ENCODE peak calls at places on chromosomes 16 and 17, in four cellular contexts. One of them, this sample, is unnamed.
A peak's percentile ranks its signal among the peaks of the same experiment; 100 is the strongest.

GRCh38 chr16:78566397-78567073 is 467.1 kb downstream of the WWOX start:
- DNase-seq in AG04450: no peak
- DNase-seq in AG10803: no peak
- DNase-seq in dorsolateral prefrontal cortex: no peak
- DNase-seq in this sample: no peak

GRCh38 chr16:81437860-81438259 is 6.7 kb upstream of the CMIP start:
- DNase-seq in AG04450: no peak
- DNase-seq in AG10803: no peak
- DNase-seq in dorsolateral prefrontal cortex: no peak
- DNase-seq in this sample: no peak

GRCh38 chr16:4862639-4863038 is 15.4 kb downstream of the UBN1 start:
- DNase-seq in AG04450: no peak
- DNase-seq in AG10803: no peak
- DNase-seq in dorsolateral prefrontal cortex: no peak
- DNase-seq in this sample: no peak

GRCh38 chr16:50671644-50672260 is 9.4 kb downstream of the SNX20 start:
- DNase-seq in AG04450: no peak
- DNase-seq in AG10803: no peak
- DNase-seq in dorsolateral prefrontal cortex: no peak
- DNase-seq in this sample: peak; percentile 14

GRCh38 chr17:46099865-46100264 is 93.4 kb downstream of the KANSL1 start:
- DNase-seq in AG04450: no peak
- DNase-seq in AG10803: no peak
- DNase-seq in dorsolateral prefrontal cortex: no peak
- DNase-seq in this sample: no peak

GRCh38 chr17:1203111-1203966 is 23.6 kb upstream of the ABR start:
- DNase-seq in AG04450: no peak
- DNase-seq in AG10803: peak; percentile 50
- DNase-seq in dorsolateral prefrontal cortex: peak; percentile 47
- DNase-seq in this sample: no peak

GRCh38 chr16:81410643-81411235 is 33.9 kb upstream of the CMIP start:
- DNase-seq in AG04450: no peak
- DNase-seq in AG10803: no peak
- DNase-seq in dorsolateral prefrontal cortex: no peak
- DNase-seq in this sample: no peak

GRCh38 chr17:55341432-55341831 is 76.7 kb downstream of the HLF start:
- DNase-seq in AG04450: no peak
- DNase-seq in AG10803: peak; percentile 55
- DNase-seq in dorsolateral prefrontal cortex: no peak
- DNase-seq in this sample: no peak

GRCh38 chr17:9549215-9549614 is 26.4 kb downstream of the STX8 start:
- DNase-seq in AG04450: no peak
- DNase-seq in AG10803: no peak
- DNase-seq in dorsolateral prefrontal cortex: no peak
- DNase-seq in this sample: no peak

GRCh38 chr16:25051446-25052160 is 36.4 kb upstream of the ARHGAP17 start:
- DNase-seq in AG04450: no peak
- DNase-seq in AG10803: peak; percentile 86
- DNase-seq in dorsolateral prefrontal cortex: no peak
- DNase-seq in this sample: no peak

GRCh38 chr16:11418506-11418905 is 73.2 kb downstream of the RMI2 start:
- DNase-seq in AG04450: no peak
- DNase-seq in AG10803: peak; percentile 43
- DNase-seq in dorsolateral prefrontal cortex: no peak
- DNase-seq in this sample: no peak

GRCh38 chr16:63323055-63323454 is 1286.8 kb upstream of the CDH8 start:
- DNase-seq in AG04450: no peak
- DNase-seq in AG10803: no peak
- DNase-seq in dorsolateral prefrontal cortex: no peak
- DNase-seq in this sample: no peak

GRCh38 chr16:14196539-14196938 is 125.4 kb downstream of the MRTFB start:
- DNase-seq in AG04450: no peak
- DNase-seq in AG10803: no peak
- DNase-seq in dorsolateral prefrontal cortex: no peak
- DNase-seq in this sample: no peak

GRCh38 chr17:27408891-27409290 is 47.4 kb upstream of the KSR1 start:
- DNase-seq in AG04450: no peak
- DNase-seq in AG10803: peak; percentile 22
- DNase-seq in dorsolateral prefrontal cortex: no peak
- DNase-seq in this sample: no peak

GRCh38 chr17:57011482-57012015 is 33.6 kb downstream of the SCPEP1 start:
- DNase-seq in AG04450: no peak
- DNase-seq in AG10803: no peak
- DNase-seq in dorsolateral prefrontal cortex: no peak
- DNase-seq in this sample: no peak

GRCh38 chr17:16495561-16495960 is 3.6 kb upstream of the LRRC75A start:
- DNase-seq in AG04450: no peak
- DNase-seq in AG10803: no peak
- DNase-seq in dorsolateral prefrontal cortex: no peak
- DNase-seq in this sample: no peak

GRCh38 chr16:19284207-19284606 is 1.3 kb upstream of the CLEC19A start:
- DNase-seq in AG04450: no peak
- DNase-seq in AG10803: no peak
- DNase-seq in dorsolateral prefrontal cortex: peak; percentile 91
- DNase-seq in this sample: no peak

GRCh38 chr16:60755907-60756306 is 1280.3 kb downstream of the CDH8 start:
- DNase-seq in AG04450: no peak
- DNase-seq in AG10803: peak; percentile 5
- DNase-seq in dorsolateral prefrontal cortex: no peak
- DNase-seq in this sample: no peak

GRCh38 chr17:8488931-8489330 is 53.2 kb downstream of the NDEL1 start:
- DNase-seq in AG04450: peak; percentile 90
- DNase-seq in AG10803: peak; percentile 96
- DNase-seq in dorsolateral prefrontal cortex: peak; percentile 9
- DNase-seq in this sample: peak; percentile 91

GRCh38 chr17:7700510-7700909 is 4.5 kb upstream of the EFNB3 start:
- DNase-seq in AG04450: no peak
- DNase-seq in AG10803: no peak
- DNase-seq in dorsolateral prefrontal cortex: no peak
- DNase-seq in this sample: no peak

GRCh38 chr17:75684249-75684648 is 17.1 kb downstream of the SAP30BP start:
- DNase-seq in AG04450: no peak
- DNase-seq in AG10803: no peak
- DNase-seq in dorsolateral prefrontal cortex: no peak
- DNase-seq in this sample: no peak

GRCh38 chr17:41523225-41523593 is 4.5 kb upstream of the KRT15 start:
- DNase-seq in AG04450: no peak
- DNase-seq in AG10803: no peak
- DNase-seq in dorsolateral prefrontal cortex: no peak
- DNase-seq in this sample: no peak

DNA sequence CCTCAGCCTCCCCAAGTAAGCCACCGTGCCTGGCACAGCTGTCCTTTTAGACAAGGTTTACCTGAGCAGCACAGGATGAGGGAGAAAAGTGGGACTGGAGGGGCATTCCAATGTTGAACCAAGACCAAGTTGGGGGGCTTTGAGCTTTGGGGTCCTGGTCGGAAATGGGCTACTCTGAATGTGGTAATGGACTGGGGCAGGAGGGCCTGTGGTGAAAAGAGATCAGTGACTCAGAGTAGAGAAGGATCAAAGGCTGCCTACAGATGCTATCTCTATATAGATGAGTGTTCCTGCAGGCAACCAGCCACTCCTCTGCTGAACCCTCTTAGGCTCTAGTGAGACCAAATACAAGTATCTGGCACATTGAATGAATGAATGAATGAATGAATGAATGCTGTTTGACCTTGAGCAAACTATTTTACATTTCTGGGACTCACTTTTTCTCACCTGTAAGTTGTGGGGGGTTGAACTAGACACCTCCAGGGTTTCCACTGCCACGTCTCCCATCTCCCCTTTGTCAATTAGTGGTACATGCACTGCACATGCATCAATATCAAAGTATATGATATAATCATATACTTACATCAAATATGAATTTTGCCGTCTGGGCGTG is 26.3 kb upstream of the ETV4 start:
- DNase-seq in AG04450: no peak
- DNase-seq in AG10803: no peak
- DNase-seq in dorsolateral prefrontal cortex: no peak
- DNase-seq in this sample: no peak
- H3K4me3 ChIP-seq in AG04450: no peak overlapping the region
- H3K4me3 ChIP-seq in AG10803: no peak overlapping the region
- H3K4me3 ChIP-seq in dorsolateral prefrontal cortex: no peak overlapping the region
- H3K4me3 ChIP-seq in this sample: no peak overlapping the region

GRCh38 chr17:61474235-61474927 is 22.2 kb downstream of the TBX4 start:
- DNase-seq in AG04450: no peak
- DNase-seq in AG10803: peak; percentile 73
- DNase-seq in dorsolateral prefrontal cortex: no peak
- DNase-seq in this sample: no peak
- H3K4me3 ChIP-seq in AG04450: no peak overlapping the region
- H3K4me3 ChIP-seq in AG10803: no peak overlapping the region
- H3K4me3 ChIP-seq in dorsolateral prefrontal cortex: no peak overlapping the region
- H3K4me3 ChIP-seq in this sample: no peak overlapping the region

GRCh38 chr16:46975908-46976470 is 2.5 kb upstream of the DNAJA2 start:
- DNase-seq in AG04450: no peak
- DNase-seq in AG10803: no peak
- DNase-seq in dorsolateral prefrontal cortex: no peak
- DNase-seq in this sample: no peak

GRCh38 chr16:46975165-46975564 is 1.7 kb upstream of the DNAJA2 start:
- DNase-seq in AG04450: no peak
- DNase-seq in AG10803: no peak
- DNase-seq in dorsolateral prefrontal cortex: no peak
- DNase-seq in this sample: no peak

GRCh38 chr16:46973457-46974324 is at the start of gene DNAJA2:
- DNase-seq in AG04450: peak; percentile 50
- DNase-seq in AG10803: peak; percentile 85
- DNase-seq in dorsolateral prefrontal cortex: peak; percentile 92
- DNase-seq in this sample: peak; percentile 61

GRCh38 chr16:46972971-46973456 is 460 bp downstream of the DNAJA2 start:
- DNase-seq in AG04450: no peak
- DNase-seq in AG10803: no peak
- DNase-seq in dorsolateral prefrontal cortex: no peak
- DNase-seq in this sample: no peak

DNA sequence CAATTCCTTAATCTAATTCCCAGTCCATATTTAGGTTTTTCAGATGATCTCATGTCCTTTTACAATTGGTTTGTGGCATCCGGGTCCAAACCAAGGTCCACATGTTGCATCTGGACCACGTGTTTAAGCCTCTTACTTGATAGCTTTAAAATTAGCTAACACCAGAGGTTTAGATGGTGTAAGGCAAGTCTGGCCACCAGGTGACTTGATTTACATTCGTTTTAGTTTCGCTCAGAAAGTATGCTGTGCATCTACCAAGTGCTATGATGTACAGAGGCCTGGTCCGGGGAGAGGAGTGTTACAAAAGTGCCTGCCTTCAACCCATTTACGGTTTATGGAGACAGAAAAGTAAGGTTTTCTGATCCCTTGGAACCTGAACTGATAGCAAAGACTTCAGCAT is 878 bp upstream of the DNAJA2 start:
- DNase-seq in AG04450: no peak
- DNase-seq in AG10803: peak; percentile 11
- DNase-seq in dorsolateral prefrontal cortex: no peak
- DNase-seq in this sample: no peak
- H3K4me3 ChIP-seq in AG04450: peak overlapping the region; percentile 83
- H3K4me3 ChIP-seq in AG10803: peak overlapping the region; percentile 85
- H3K4me3 ChIP-seq in dorsolateral prefrontal cortex: peak overlapping the region; percentile 53
- H3K4me3 ChIP-seq in this sample: peak overlapping the region; percentile 85

GRCh38 chr17:37648555-37648954 is 5.3 kb upstream of the DDX52 start:
- DNase-seq in AG04450: peak; percentile 38
- DNase-seq in AG10803: peak; percentile 78
- DNase-seq in dorsolateral prefrontal cortex: no peak
- DNase-seq in this sample: peak; percentile 19
- H3K4me3 ChIP-seq in AG04450: no peak overlapping the region
- H3K4me3 ChIP-seq in AG10803: no peak overlapping the region
- H3K4me3 ChIP-seq in dorsolateral prefrontal cortex: no peak overlapping the region
- H3K4me3 ChIP-seq in this sample: no peak overlapping the region

DNA sequence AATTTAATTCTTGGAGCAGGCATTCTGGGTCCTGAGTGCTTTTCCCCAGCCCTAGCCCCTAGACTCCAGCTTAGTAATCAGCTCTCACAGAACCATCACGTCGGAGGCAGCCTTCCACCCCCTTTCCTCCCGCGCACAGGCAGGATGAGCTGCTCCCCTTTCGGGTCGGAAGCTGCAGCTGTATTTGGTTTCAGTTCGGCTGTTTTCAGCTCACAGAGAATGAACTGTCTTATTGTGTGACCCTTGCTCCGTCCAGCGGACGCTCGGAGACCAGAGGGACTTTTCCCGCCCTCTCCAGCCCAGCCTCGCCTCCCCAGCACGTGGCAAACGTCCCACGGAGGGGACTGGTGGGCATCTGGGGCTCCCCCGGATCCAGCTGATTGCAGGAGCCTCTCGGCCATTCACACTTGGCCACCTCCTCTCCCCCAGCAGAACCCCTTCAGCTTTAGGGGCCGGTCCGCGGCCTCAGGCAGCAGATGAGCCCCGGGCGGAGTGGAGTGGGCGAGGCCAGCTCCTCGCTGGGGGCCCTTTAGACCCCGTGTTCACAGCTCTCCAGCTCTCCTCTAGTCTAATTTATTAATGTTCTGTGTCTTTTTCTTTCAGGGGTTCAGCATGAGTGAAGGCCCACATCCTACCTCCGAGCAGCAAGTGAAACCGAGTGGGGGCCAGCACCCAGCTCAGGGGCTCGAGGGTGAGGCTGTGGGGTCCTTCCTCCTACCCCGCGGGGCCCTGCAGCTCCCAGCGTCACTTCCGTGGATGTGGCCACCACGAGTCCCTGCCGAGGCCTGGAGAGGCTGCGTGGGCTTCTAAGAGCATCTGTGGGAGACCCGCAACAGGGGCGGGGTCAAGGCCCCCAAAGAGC is 863 bp upstream of the UTS2R start:
- DNase-seq in AG04450: no peak
- DNase-seq in AG10803: no peak
- DNase-seq in dorsolateral prefrontal cortex: no peak
- DNase-seq in this sample: no peak
- H3K4me3 ChIP-seq in AG04450: peak overlapping the region; percentile 40
- H3K4me3 ChIP-seq in AG10803: peak overlapping the region; percentile 47
- H3K4me3 ChIP-seq in dorsolateral prefrontal cortex: peak overlapping the region; percentile 32
- H3K4me3 ChIP-seq in this sample: no peak overlapping the region

GRCh38 chr17:31565652-31566051 is 174.2 kb downstream of the RAB11FIP4 start:
- DNase-seq in AG04450: no peak
- DNase-seq in AG10803: no peak
- DNase-seq in dorsolateral prefrontal cortex: no peak
- DNase-seq in this sample: no peak
- H3K4me3 ChIP-seq in AG04450: no peak overlapping the region
- H3K4me3 ChIP-seq in AG10803: peak overlapping the region; percentile 26
- H3K4me3 ChIP-seq in dorsolateral prefrontal cortex: no peak overlapping the region
- H3K4me3 ChIP-seq in this sample: no peak overlapping the region